ENCODE peak calls at places on chromosomes 16 and 17, in eight cellular contexts. S, D, R, M, K, Y, C and F are unnamed samples.

GRCh38 chr17:67156269-67157199 is 88.5 kb downstream of the HELZ start:
- DNase-seq in C (no peak), Y (no peak), S (no peak), D (peak), R (no peak), M (no peak), K (no peak), F (no peak)

GRCh38 chr16:10367616-10368188 is 18.2 kb upstream of the ATF7IP2 start:
- DNase-seq in Y (no peak), C (no peak), S (no peak), D (no peak), K (no peak), R (no peak), M (no peak), F (no peak)

GRCh38 chr17:64778367-64779290 is 116.5 kb upstream of the SMURF2 start:
- DNase-seq in M (no peak), S (peak), R (no peak), Y (no peak), D (peak), C (no peak), K (peak), F (peak)

GRCh38 chr17:38424297-38424972 is 3.8 kb upstream of the ARHGAP23 start:
- DNase-seq in M (no peak), D (no peak), C (no peak), Y (no peak), S (no peak), R (no peak), K (no peak), F (no peak)

GRCh38 chr17:15782809-15783208 is 50.7 kb downstream of the TBC1D26 start:
- DNase-seq in D (peak), Y (no peak), K (peak), S (peak), C (no peak), R (peak), M (no peak), F (peak)

GRCh38 chr17:80263253-80264047 is 2.8 kb downstream of the RNF213 start:
- DNase-seq in M (no peak), C (peak), D (peak), Y (peak), S (peak), K (peak), R (peak), F (peak)

GRCh38 chr17:3766783-3767182 is 34.2 kb downstream of the ITGAE start:
- DNase-seq in R (no peak), S (no peak), D (no peak), C (no peak), Y (no peak), K (no peak), M (no peak), F (no peak)

GRCh38 chr16:11097094-11097781 is 152.9 kb downstream of the CLEC16A start:
- DNase-seq in C (no peak), K (no peak), M (no peak), Y (peak), D (no peak), R (no peak), S (no peak), F (no peak)

GRCh38 chr16:72467157-72467759 is 295.3 kb upstream of the PMFBP1 start:
- DNase-seq in K (no peak), R (no peak), M (peak), D (peak), S (no peak), Y (peak), C (no peak), F (no peak)

GRCh38 chr16:30927789-30928378 is 4.5 kb downstream of the FBXL19 start:
- DNase-seq in Y (peak), K (peak), D (peak), R (no peak), S (no peak), M (peak), C (peak), F (no peak)

GRCh38 chr16:20774703-20775362 is 11.0 kb downstream of the ACSM3 start:
- DNase-seq in Y (peak), M (peak), C (peak), D (peak), R (peak), K (peak), S (no peak), F (peak)

GRCh38 chr17:36705651-36706436 is 104.5 kb downstream of the MRM1 start:
- DNase-seq in M (peak), D (peak), K (peak), R (no peak), S (no peak), Y (peak), C (no peak), F (peak)

GRCh38 chr16:9042943-9043680 is 48.3 kb upstream of the HAPSTR1 start:
- DNase-seq in R (no peak), Y (no peak), M (no peak), K (no peak), C (no peak), D (no peak), S (no peak), F (no peak)

GRCh38 chr17:691423-691822 is 23.2 kb downstream of the VPS53 start:
- DNase-seq in C (no peak), D (no peak), Y (no peak), K (no peak), R (no peak), M (no peak), S (no peak), F (no peak)

GRCh38 chr16:56675685-56676210 is 6.1 kb downstream of the MT1H start:
- DNase-seq in C (no peak), Y (no peak), M (no peak), K (peak), R (no peak), S (no peak), D (peak), F (no peak)

GRCh38 chr17:12642034-12642433 is 23.7 kb upstream of the MYOCD start:
- DNase-seq in D (no peak), C (no peak), M (no peak), S (no peak), K (no peak), R (no peak), Y (no peak), F (no peak)

GRCh38 chr17:82339634-82340580 is 6.3 kb upstream of the SECTM1 start:
- DNase-seq in Y (no peak), K (no peak), M (no peak), D (no peak), C (no peak), S (no peak), R (no peak), F (no peak)

GRCh38 chr17:35791681-35792350 is 3.6 kb downstream of the MMP28 start:
- DNase-seq in Y (no peak), R (no peak), C (no peak), S (peak), D (no peak), M (no peak), K (no peak), F (no peak)

GRCh38 chr17:63695889-63696288 is 4.0 kb downstream of the LIMD2 start:
- DNase-seq in R (no peak), K (no peak), M (no peak), S (no peak), D (no peak), Y (no peak), C (no peak), F (no peak)
- TF ChIP-seq POLR2AphosphoS5 in R (no peak), K (no peak), M (no peak), S (no peak), D (no peak), Y (no peak), C (no peak), F (no peak)

GRCh38 chr16:89922884-89923639 is at the start of gene TUBB3:
- DNase-seq in Y (peak), D (peak), K (peak), M (peak), C (peak), S (no peak), R (no peak), F (peak)

GRCh38 chr16:89921131-89921698 is 1.9 kb upstream of the TUBB3 start:
- DNase-seq in C (no peak), K (no peak), Y (no peak), S (no peak), R (no peak), M (no peak), D (peak), F (no peak)

GRCh38 chr16:89922477-89922883 is 662 bp upstream of the TUBB3 start:
- DNase-seq in D (peak), C (no peak), M (peak), K (peak), Y (peak), S (peak), R (peak), F (peak)

GRCh38 chr16:89920723-89921122 is 2.1 kb downstream of the MC1R start:
- DNase-seq in R (no peak), S (no peak), M (no peak), C (no peak), Y (no peak), D (no peak), K (no peak), F (no peak)

GRCh38 chr16:89921699-89922476 is 1.3 kb upstream of the TUBB3 start:
- DNase-seq in D (peak), S (peak), C (no peak), K (peak), R (no peak), Y (peak), M (peak), F (peak)
- TF ChIP-seq POLR2AphosphoS5 in D (peak), S (peak), C (no peak), K (peak), R (no peak), Y (peak), M (peak), F (no peak)

DNA sequence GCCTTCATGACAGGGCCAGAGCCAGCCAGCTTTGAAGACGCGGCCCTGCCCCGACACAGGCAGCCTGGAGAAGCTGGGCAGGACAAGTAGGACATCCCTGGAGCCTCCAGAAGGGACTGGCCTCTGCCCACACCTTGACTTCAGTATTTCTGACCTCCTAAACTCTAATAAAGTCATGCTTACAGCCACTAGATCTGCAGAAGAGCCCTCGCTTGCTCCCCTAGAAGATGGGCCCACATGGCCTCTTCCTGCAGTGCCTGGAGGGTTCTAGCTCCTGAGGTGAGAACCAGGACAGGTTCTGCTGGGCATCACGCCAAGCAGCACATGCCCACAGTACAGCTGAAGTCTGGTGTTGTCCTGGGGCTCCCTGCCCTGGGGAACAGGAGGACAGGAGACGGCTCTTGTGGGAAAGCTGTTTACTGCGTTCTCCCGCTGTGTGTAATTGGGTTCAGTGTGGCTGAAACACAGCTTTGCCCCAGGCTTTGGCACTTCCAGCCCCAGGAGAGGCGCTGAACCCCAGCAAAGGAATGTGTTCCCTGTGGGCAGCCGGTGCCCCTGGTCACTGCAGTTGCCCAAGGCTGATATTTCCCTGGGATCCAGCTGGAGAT is 2.6 kb downstream of the APRT start:
- DNase-seq in C (no peak), S (no peak), K (no peak), R (no peak), D (no peak), M (no peak), Y (no peak), F (no peak)
- TF ChIP-seq POLR2AphosphoS5 in C (no peak), S (no peak), K (no peak), R (no peak), D (peak), M (no peak), Y (no peak), F (no peak)

GRCh38 chr17:19724501-19725420 is 8.4 kb upstream of the SLC47A2 start:
- DNase-seq in Y (no peak), K (peak), M (no peak), R (peak), D (no peak), S (peak), C (peak), F (peak)
- TF ChIP-seq POLR2AphosphoS5 in Y (no peak), K (no peak), M (no peak), R (no peak), D (no peak), S (peak), C (no peak), F (no peak)

GRCh38 chr17:47941998-47942490 is 673 bp downstream of the PNPO start:
- DNase-seq in M (no peak), Y (peak), D (peak), S (no peak), K (no peak), C (no peak), R (no peak), F (no peak)

GRCh38 chr17:47937915-47938314 is 3.5 kb upstream of the PNPO start:
- DNase-seq in D (no peak), M (no peak), C (no peak), K (no peak), Y (no peak), S (no peak), R (no peak), F (no peak)

GRCh38 chr17:47942568-47942967 is 1.2 kb downstream of the PNPO start:
- DNase-seq in K (no peak), C (no peak), S (no peak), M (no peak), D (no peak), Y (no peak), R (no peak), F (no peak)

GRCh38 chr17:47945080-47945479 is 3.7 kb downstream of the PNPO start:
- DNase-seq in R (no peak), M (no peak), C (no peak), D (no peak), Y (no peak), S (no peak), K (no peak), F (no peak)

GRCh38 chr17:47941246-47941997 is at the start of gene PNPO:
- DNase-seq in D (peak), Y (peak), R (peak), M (peak), K (peak), S (peak), C (peak), F (peak)
- TF ChIP-seq POLR2AphosphoS5 in D (peak), Y (peak), R (peak), M (peak), K (no peak), S (peak), C (peak), F (peak)

DNA sequence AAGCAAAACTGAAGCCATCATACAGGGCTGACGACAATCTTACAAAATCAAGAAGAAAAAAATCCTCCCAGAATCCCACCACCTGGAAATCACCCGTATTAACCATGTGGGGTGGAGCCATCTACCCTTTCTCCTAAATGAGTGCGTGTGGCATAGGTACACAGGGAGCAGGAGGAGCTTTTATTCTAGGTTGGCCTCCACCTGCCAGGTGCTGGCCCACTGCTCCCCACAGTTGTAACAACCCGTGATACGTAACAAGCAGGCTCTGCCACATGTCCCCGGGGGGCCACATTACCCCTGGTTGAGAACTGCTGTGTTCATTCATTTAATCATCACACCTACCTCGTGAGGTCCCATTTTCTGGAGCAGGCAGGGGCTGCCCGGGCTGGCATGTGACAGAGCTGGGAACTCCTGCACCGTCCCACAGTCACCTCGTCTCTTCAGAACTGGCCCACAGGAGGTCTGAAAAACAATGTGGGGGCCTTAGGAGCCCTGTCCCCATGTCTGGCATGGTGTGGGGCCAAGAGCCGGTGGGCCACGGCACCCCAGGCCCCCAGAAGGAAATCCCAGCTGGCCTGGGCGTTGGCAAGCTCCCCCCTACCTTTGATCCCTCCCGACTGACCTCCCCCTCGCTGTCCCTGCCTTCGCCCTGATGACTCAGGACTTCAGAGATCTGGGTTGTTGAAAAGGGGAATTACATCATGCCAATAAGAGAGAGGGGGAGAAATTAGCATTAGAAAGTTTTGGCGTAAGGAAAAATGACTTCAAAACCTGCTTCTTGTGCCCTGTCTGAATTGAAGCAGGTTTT is 12.9 kb downstream of the CMIP start:
- DNase-seq in S (no peak), K (no peak), C (no peak), M (peak), R (no peak), Y (no peak), D (no peak), F (no peak)
- TF ChIP-seq POLR2AphosphoS5 in S (no peak), K (no peak), C (no peak), M (peak), R (no peak), Y (no peak), D (no peak), F (peak)